ENCODE peak calls at places on chromosomes 2 and 18, in seven cellular contexts. U is GDM1, D is brain microvascular endothelial cell, C is AG09309, Y is nucleus accumbens, I is PC-9, S is aorta. Z is an unnamed sample.

GRCh38 chr2:219448099-219448775 is 13.6 kb downstream of the SPEG start:
- DNase-seq in C (no peak), U (no peak), S (peak), I (no peak), Y (no peak), D (no peak), Z (no peak)

GRCh38 chr2:667332-668000 is 9.7 kb downstream of the TMEM18 start:
- DNase-seq in D (peak), U (no peak), S (no peak), I (peak), C (peak), Y (no peak), Z (no peak)

GRCh38 chr18:24200899-24201298 is 62.0 kb downstream of the CABYR start:
- DNase-seq in S (no peak), D (no peak), C (no peak), Y (no peak), I (no peak), U (no peak), Z (no peak)

GRCh38 chr2:204654679-204655078 is 109.4 kb downstream of the PARD3B start:
- DNase-seq in S (no peak), Y (no peak), C (no peak), D (no peak), U (no peak), I (no peak), Z (no peak)

GRCh38 chr2:128154225-128154624 is 63.2 kb downstream of the UGGT1 start:
- DNase-seq in D (no peak), Y (no peak), C (no peak), I (no peak), S (no peak), U (no peak), Z (no peak)

GRCh38 chr2:74648009-74648443 is at the start of gene M1AP:
- DNase-seq in Y (no peak), U (no peak), I (peak), D (no peak), S (no peak), C (no peak), Z (no peak)

GRCh38 chr2:220077488-220077887 is 450.1 kb downstream of the SLC4A3 start:
- DNase-seq in C (peak), U (no peak), S (no peak), I (no peak), Y (no peak), D (peak), Z (no peak)

GRCh38 chr2:159169187-159169586 is 117.3 kb downstream of the WDSUB1 start:
- DNase-seq in C (no peak), S (no peak), I (no peak), Y (no peak), U (no peak), D (peak), Z (no peak)

GRCh38 chr2:156087875-156088274 is 244.6 kb downstream of the NR4A2 start:
- DNase-seq in S (no peak), D (peak), U (no peak), C (no peak), I (no peak), Y (no peak), Z (no peak)

GRCh38 chr2:20291106-20291564 is 59.5 kb downstream of the PUM2 start:
- DNase-seq in U (no peak), S (no peak), Y (no peak), I (peak), D (peak), C (peak), Z (no peak)

GRCh38 chr2:172294983-172295382 is 132.4 kb upstream of the ITGA6 start:
- DNase-seq in I (no peak), C (no peak), Y (no peak), U (no peak), D (no peak), S (no peak), Z (no peak)

GRCh38 chr2:227471924-227472264 is at the start of gene AGFG1:
- DNase-seq in D (peak), Y (peak), U (peak), S (peak), C (no peak), I (peak), Z (peak)

GRCh38 chr2:18077724-18078123 is 199.3 kb downstream of the KCNS3 start:
- DNase-seq in D (peak), Y (no peak), U (peak), I (no peak), S (no peak), C (peak), Z (no peak)

GRCh38 chr2:55133467-55134315 is 83.4 kb upstream of the RTN4 start:
- DNase-seq in S (peak), C (peak), I (no peak), Y (peak), U (no peak), D (peak), Z (peak)

GRCh38 chr2:237978058-237978712 is 11.4 kb downstream of the UBE2F start:
- DNase-seq in U (no peak), S (peak), Y (peak), I (no peak), D (no peak), C (no peak), Z (no peak)

GRCh38 chr2:42105330-42106256 is 57.8 kb downstream of the PKDCC start:
- DNase-seq in I (no peak), U (no peak), S (peak), Y (no peak), D (peak), C (no peak), Z (peak)

GRCh38 chr2:3650140-3650944 is 7.7 kb upstream of the ALLC start:
- DNase-seq in Y (no peak), I (no peak), C (no peak), D (no peak), S (no peak), U (no peak), Z (no peak)

GRCh38 chr2:2793925-2794324 is 462.9 kb upstream of the MYT1L start:
- DNase-seq in C (no peak), D (no peak), U (no peak), S (no peak), I (no peak), Y (no peak), Z (no peak)

GRCh38 chr2:27281442-27281841 is 787 bp upstream of the TRIM54 start:
- DNase-seq in C (no peak), U (no peak), I (no peak), Y (no peak), D (no peak), S (no peak), Z (no peak)

GRCh38 chr2:174553811-174554493 is 43.7 kb downstream of the WIPF1 start:
- DNase-seq in U (no peak), S (no peak), I (no peak), D (no peak), C (no peak), Y (no peak), Z (no peak)

GRCh38 chr2:70029814-70030409 is 57.4 kb upstream of the PCBP1 start:
- DNase-seq in C (peak), S (peak), U (no peak), D (peak), Y (peak), I (peak), Z (no peak)

GRCh38 chr2:46982356-46983064 is 66.9 kb upstream of the MCFD2 start:
- DNase-seq in U (no peak), C (no peak), I (no peak), Y (no peak), D (no peak), S (no peak), Z (no peak)

Z was measured in activated T-helper 9 cell treated with anti-CD3 and anti-CD28 coated beads, Interleukin-2, amount 50 U/mL, for 16 hours.